ENCODE peak calls at places on chromosomes 12 and 14, in seven cellular contexts. I is pancreas, C is esophagus squamous epithelium, B is astrocyte, W is PC-3, A is upper lobe of right lung, J is prostate gland. G is an unnamed sample. For H3K4me1, the result is how much of the 10 kb centered on the place peaks cover.

GRCh38 chr12:110371408-110372055 is 32.0 kb downstream of the ANAPC7 start:
- DNase-seq in W (no peak), A (peak), I (no peak), J (peak), C (no peak), B (no peak), G (no peak)

GRCh38 chr12:19285793-19286448 is 153.4 kb upstream of the AEBP2 start:
- DNase-seq in J (no peak), A (no peak), C (no peak), W (peak), B (no peak), I (no peak), G (no peak)

GRCh38 chr14:39232554-39233415 is 930 bp upstream of the MIA2 start:
- DNase-seq in I (no peak), A (peak), B (peak), C (no peak), J (no peak), W (no peak), G (no peak)

GRCh38 chr12:60947533-60947932 is 1312.7 kb upstream of the USP15 start:
- DNase-seq in W (no peak), C (no peak), J (no peak), A (no peak), I (no peak), B (no peak), G (no peak)

GRCh38 chr12:12837025-12837872 is 24.1 kb downstream of the DDX47 start:
- DNase-seq in I (no peak), W (peak), B (peak), J (no peak), C (no peak), A (no peak), G (peak)

GRCh38 chr12:112970391-112970790 is 7.9 kb upstream of the OAS2 start:
- DNase-seq in C (no peak), W (no peak), J (no peak), B (no peak), I (no peak), A (no peak), G (no peak)

GRCh38 chr14:105944632-105945610 is 418.5 kb downstream of the TMEM121 start:
- DNase-seq in J (peak), A (peak), I (peak), W (peak), C (no peak), B (no peak), G (no peak)

GRCh38 chr14:70995671-70996070 is 88.4 kb downstream of the PCNX1 start:
- DNase-seq in I (no peak), A (peak), W (no peak), J (no peak), B (no peak), C (no peak), G (no peak)

GRCh38 chr12:47886471-47887240 is 18.1 kb downstream of the VDR start:
- DNase-seq in I (no peak), A (no peak), C (no peak), B (peak), J (no peak), W (no peak), G (no peak)

GRCh38 chr14:59313063-59314018 is 124.9 kb downstream of the DAAM1 start:
- DNase-seq in A (no peak), C (no peak), W (no peak), I (no peak), B (no peak), J (no peak), G (no peak)

GRCh38 chr12:106154781-106155273 is 16.1 kb upstream of the NUAK1 start:
- DNase-seq in W (no peak), J (no peak), A (no peak), C (no peak), I (no peak), B (no peak), G (no peak)

GRCh38 chr12:117875652-117876491 is 92.9 kb downstream of the KSR2 start:
- DNase-seq in W (no peak), B (peak), A (no peak), I (no peak), C (no peak), J (no peak), G (peak)

GRCh38 chr14:87133073-87133815 is 859.7 kb downstream of the GALC start:
- DNase-seq in I (no peak), A (no peak), C (no peak), W (peak), B (peak), J (no peak), G (no peak)

GRCh38 chr14:54312166-54312801 is 84.5 kb upstream of the CDKN3 start:
- DNase-seq in B (peak), J (peak), I (no peak), C (no peak), W (peak), A (no peak), G (no peak)

GRCh38 chr12:87092421-87092820 is 836.2 kb upstream of the MGAT4C start:
- DNase-seq in B (no peak), W (no peak), J (no peak), C (no peak), I (no peak), A (no peak), G (no peak)

GRCh38 chr12:6626654-6627283 is 9.0 kb downstream of the LPAR5 start:
- DNase-seq in I (no peak), W (no peak), B (no peak), J (no peak), A (no peak), C (no peak), G (no peak)

GRCh38 chr12:6181583-6182278 is 18.5 kb upstream of the CD9 start:
- DNase-seq in A (no peak), W (no peak), I (no peak), B (no peak), J (no peak), C (no peak), G (no peak)

GRCh38 chr12:75713434-75713833 is 202.0 kb upstream of the KRR1 start:
- DNase-seq in I (no peak), B (no peak), C (no peak), W (no peak), A (no peak), J (no peak), G (no peak)

GRCh38 chr14:85444685-85445084 is 85.3 kb upstream of the FLRT2 start:
- DNase-seq in J (no peak), I (no peak), B (peak), A (no peak), C (no peak), W (peak), G (no peak)

GRCh38 chr12:75754698-75755097 is 243.3 kb upstream of the KRR1 start:
- DNase-seq in A (no peak), B (peak), I (no peak), W (no peak), C (no peak), J (no peak), G (no peak)

GRCh38 chr12:109729837-109730200 is 16.2 kb downstream of the FAM222A start:
- DNase-seq in B (no peak), C (no peak), W (no peak), A (peak), J (no peak), I (no peak), G (no peak)

GRCh38 chr14:100019156-100019882 is 45.9 kb upstream of the EVL start:
- DNase-seq in B (peak), A (no peak), I (no peak), C (no peak), W (no peak), J (no peak), G (no peak)

GRCh38 chr14:47966411-47966810 is 291.0 kb upstream of the MDGA2 start:
- DNase-seq in A (no peak), B (no peak), W (no peak), I (no peak), J (no peak), C (no peak), G (no peak)

GRCh38 chr14:105855246-105855892 is 329.0 kb downstream of the TMEM121 start:
- DNase-seq in J (no peak), A (peak), I (no peak), W (no peak), C (no peak), B (no peak), G (no peak)

GRCh38 chr12:82912406-82912805 is 225.7 kb downstream of the TMTC2 start:
- DNase-seq in I (no peak), W (peak), J (no peak), C (no peak), A (no peak), B (peak), G (no peak)

GRCh38 chr12:113231275-113232231 is 10.3 kb downstream of the TPCN1 start:
- DNase-seq in B (peak), A (peak), W (no peak), C (no peak), I (no peak), J (no peak), G (no peak)

GRCh38 chr12:47773858-47774580 is 981 bp downstream of the SLC48A1 start:
- DNase-seq in I (no peak), A (no peak), J (no peak), C (no peak), B (no peak), W (peak), G (no peak)

GRCh38 chr14:60722163-60722835 is 1.9 kb downstream of the SIX4 start:
- DNase-seq in C (no peak), B (peak), W (peak), J (peak), I (peak), A (peak), G (no peak)

GRCh38 chr14:56268653-56269052 is 150.4 kb downstream of the PELI2 start:
- DNase-seq in B (peak), W (no peak), C (no peak), A (no peak), I (no peak), J (no peak), G (no peak)

GRCh38 chr14:65184032-65184764 is 81.9 kb upstream of the MAX start:
- DNase-seq in C (no peak), W (peak), I (no peak), J (no peak), A (no peak), B (peak), G (no peak)

GRCh38 chr14:40989260-40989659 is 617.4 kb upstream of the LRFN5 start:
- DNase-seq in W (no peak), B (no peak), I (no peak), C (no peak), J (no peak), A (no peak), G (no peak)

GRCh38 chr14:40983604-40984003 is 623.1 kb upstream of the LRFN5 start:
- DNase-seq in A (no peak), B (peak), W (peak), I (no peak), C (no peak), J (no peak), G (no peak)

GRCh38 chr14:40985584-40985983 is 621.1 kb upstream of the LRFN5 start:
- DNase-seq in A (no peak), C (no peak), I (no peak), J (no peak), W (no peak), B (no peak), G (no peak)

GRCh38 chr14:40987481-40987880 is 619.2 kb upstream of the LRFN5 start:
- DNase-seq in C (no peak), J (no peak), B (no peak), A (no peak), W (peak), I (no peak), G (no peak)
- H3K4me1 ChIP-seq in C (under half), J (under half), B (under half), A (under half), W (under half), I (under half), G (under half)

GRCh38 chr12:27554421-27555186 is 30.6 kb downstream of the PPFIBP1 start:
- DNase-seq in J (peak), C (no peak), A (no peak), I (no peak), W (no peak), B (peak), G (no peak)
- H3K4me1 ChIP-seq in J (under half), C (under half), A (under half), I (under half), W (under half), B (under half), G (under half)

DNA sequence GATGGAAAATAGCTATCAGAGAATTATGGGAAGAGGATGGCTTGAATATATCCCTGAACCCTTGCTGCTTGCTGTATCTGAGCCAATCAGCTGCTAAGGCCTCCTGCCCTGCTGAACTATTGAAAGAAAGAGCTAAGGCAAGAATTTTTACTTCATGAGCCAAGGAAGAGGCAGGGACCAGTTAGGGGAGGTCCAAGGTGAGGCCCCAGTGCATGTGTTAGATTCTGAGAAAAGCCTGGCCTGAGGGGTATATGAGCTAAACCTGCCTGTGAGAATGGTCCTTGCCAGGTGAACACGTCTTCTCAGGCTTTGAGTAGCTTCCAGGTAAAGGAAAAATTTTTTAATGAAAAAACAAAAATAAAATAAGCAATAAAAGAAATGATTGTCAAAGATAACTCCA is 218.0 kb downstream of the SYT1 start:
- DNase-seq in C (no peak), A (no peak), J (no peak), B (no peak), W (no peak), I (no peak), G (no peak)
- H3K4me1 ChIP-seq in C (under half), A (under half), J (under half), B (under half), W (under half), I (under half), G (under half)

GRCh38 chr12:54413284-54414190 is 5.5 kb downstream of the ITGA5 start:
- DNase-seq in C (no peak), B (peak), I (no peak), W (no peak), A (peak), J (no peak), G (no peak)

GRCh38 chr12:54411398-54412241 is 7.4 kb downstream of the ITGA5 start:
- DNase-seq in C (no peak), A (peak), J (no peak), I (no peak), B (peak), W (peak), G (no peak)

GRCh38 chr12:54414191-54414525 is 4.9 kb downstream of the ITGA5 start:
- DNase-seq in W (no peak), B (no peak), J (no peak), A (no peak), I (no peak), C (no peak), G (no peak)

GRCh38 chr12:54412348-54412747 is 6.7 kb downstream of the ITGA5 start:
- DNase-seq in B (no peak), J (no peak), W (no peak), I (no peak), A (no peak), C (no peak), G (no peak)

GRCh38 chr12:54412786-54413185 is 6.3 kb downstream of the ITGA5 start:
- DNase-seq in J (no peak), I (no peak), C (no peak), A (no peak), W (no peak), B (no peak), G (no peak)
- H3K4me1 ChIP-seq in J (under half), I (under half), C (under half), A (half or more), W (under half), B (under half), G (under half)

GRCh38 chr14:76765461-76765931 is 4.2 kb downstream of the VASH1 start:
- DNase-seq in B (no peak), W (no peak), A (no peak), I (no peak), C (no peak), J (no peak), G (no peak)
- H3K4me1 ChIP-seq in B (under half), W (under half), A (under half), I (under half), C (under half), J (under half), G (under half)

GRCh38 chr14:63474844-63475243 is 68.3 kb downstream of the PPP2R5E start:
- DNase-seq in I (no peak), W (no peak), J (no peak), C (no peak), B (no peak), A (no peak), G (no peak)
- H3K4me1 ChIP-seq in I (half or more), W (under half), J (under half), C (under half), B (under half), A (half or more), G (under half)

GRCh38 chr12:49963976-49964815 is 2.5 kb downstream of the AQP5 start:
- DNase-seq in J (no peak), A (no peak), B (no peak), W (no peak), C (no peak), I (no peak), G (no peak)
- H3K4me1 ChIP-seq in J (under half), A (under half), B (under half), W (under half), C (under half), I (under half), G (under half)